ENCODE peak calls at places on chromosome 10, in four cellular contexts. H, E, Y and C are unnamed samples.

GRCh38 chr10:13928362-13928921 is 341.7 kb downstream of the PRPF18 start:
- DNase-seq in H (no peak), E (no peak), Y (no peak), C (no peak)

GRCh38 chr10:91444211-91444610 is 34.1 kb downstream of the HECTD2 start:
- DNase-seq in H (no peak), E (no peak), Y (no peak), C (no peak)

GRCh38 chr10:125020871-125021270 is 78.9 kb downstream of the ZRANB1 start:
- DNase-seq in H (no peak), E (no peak), Y (no peak), C (no peak)

GRCh38 chr10:1732501-1733123 is 4.7 kb downstream of the ADARB2 start:
- DNase-seq in H (no peak), E (no peak), Y (no peak), C (no peak)

GRCh38 chr10:127854769-127855583 is 37.8 kb downstream of the CLRN3 start:
- DNase-seq in H (no peak), E (no peak), Y (no peak), C (no peak)

GRCh38 chr10:48491422-48492139 is 113.3 kb downstream of the ARHGAP22 start:
- DNase-seq in H (no peak), E (no peak), Y (no peak), C (no peak)

GRCh38 chr10:51932530-51932929 is 233.1 kb upstream of the CSTF2T start:
- DNase-seq in H (no peak), E (no peak), Y (no peak), C (no peak)

GRCh38 chr10:93437946-93438795 is 44.0 kb downstream of the MYOF start:
- DNase-seq in H (no peak), E (no peak), Y (no peak), C (peak)

GRCh38 chr10:79285315-79286185 is 61.7 kb upstream of the PPIF start:
- DNase-seq in H (no peak), E (no peak), Y (no peak), C (no peak)

GRCh38 chr10:100805543-100806355 is 60.4 kb downstream of the PAX2 start:
- DNase-seq in H (no peak), E (no peak), Y (no peak), C (no peak)

GRCh38 chr10:14327535-14327934 is 3.2 kb downstream of the FRMD4A start:
- DNase-seq in H (no peak), E (no peak), Y (no peak), C (peak)

GRCh38 chr10:72932259-72933015 is 22.2 kb downstream of the PLA2G12B start:
- DNase-seq in H (no peak), E (no peak), Y (no peak), C (no peak)

GRCh38 chr10:89438525-89438924 is 24.2 kb downstream of the IFIT5 start:
- DNase-seq in H (no peak), E (no peak), Y (no peak), C (no peak)

GRCh38 chr10:122532601-122533266 is 27.8 kb upstream of the DMBT1 start:
- DNase-seq in H (no peak), E (peak), Y (no peak), C (no peak)

GRCh38 chr10:123884351-123884906 is 7.2 kb downstream of the CPXM2 start:
- DNase-seq in H (no peak), E (no peak), Y (no peak), C (no peak)

GRCh38 chr10:8230887-8231286 is 176.4 kb downstream of the GATA3 start:
- DNase-seq in H (no peak), E (no peak), Y (no peak), C (no peak)

GRCh38 chr10:15748137-15748536 is 28.4 kb upstream of the ITGA8 start:
- DNase-seq in H (no peak), E (no peak), Y (no peak), C (no peak)

GRCh38 chr10:5497948-5498730 is 1.2 kb downstream of the CALML5 start:
- DNase-seq in H (no peak), E (no peak), Y (no peak), C (no peak)

GRCh38 chr10:10626734-10627133 is 390.9 kb upstream of the CELF2 start:
- DNase-seq in H (no peak), E (no peak), Y (no peak), C (no peak)

GRCh38 chr10:46031648-46032532 is 1.5 kb upstream of the NCOA4 start:
- DNase-seq in H (no peak), E (peak), Y (peak), C (no peak)

GRCh38 chr10:72353963-72354355 is 760 bp downstream of the DNAJB12 start:
- DNase-seq in H (no peak), E (no peak), Y (peak), C (peak)

GRCh38 chr10:18660816-18661431 is 1.7 kb downstream of the ARL5B start:
- DNase-seq in H (no peak), E (no peak), Y (no peak), C (no peak)

GRCh38 chr10:18665079-18665478 is 5.8 kb downstream of the ARL5B start:
- DNase-seq in H (no peak), E (no peak), Y (no peak), C (no peak)

GRCh38 chr10:18658992-18659783 is at the start of gene ARL5B:
- DNase-seq in H (peak), E (peak), Y (peak), C (peak)

GRCh38 chr10:18658301-18658991 is 785 bp upstream of the ARL5B start:
- DNase-seq in H (no peak), E (peak), Y (no peak), C (no peak)

DNA sequence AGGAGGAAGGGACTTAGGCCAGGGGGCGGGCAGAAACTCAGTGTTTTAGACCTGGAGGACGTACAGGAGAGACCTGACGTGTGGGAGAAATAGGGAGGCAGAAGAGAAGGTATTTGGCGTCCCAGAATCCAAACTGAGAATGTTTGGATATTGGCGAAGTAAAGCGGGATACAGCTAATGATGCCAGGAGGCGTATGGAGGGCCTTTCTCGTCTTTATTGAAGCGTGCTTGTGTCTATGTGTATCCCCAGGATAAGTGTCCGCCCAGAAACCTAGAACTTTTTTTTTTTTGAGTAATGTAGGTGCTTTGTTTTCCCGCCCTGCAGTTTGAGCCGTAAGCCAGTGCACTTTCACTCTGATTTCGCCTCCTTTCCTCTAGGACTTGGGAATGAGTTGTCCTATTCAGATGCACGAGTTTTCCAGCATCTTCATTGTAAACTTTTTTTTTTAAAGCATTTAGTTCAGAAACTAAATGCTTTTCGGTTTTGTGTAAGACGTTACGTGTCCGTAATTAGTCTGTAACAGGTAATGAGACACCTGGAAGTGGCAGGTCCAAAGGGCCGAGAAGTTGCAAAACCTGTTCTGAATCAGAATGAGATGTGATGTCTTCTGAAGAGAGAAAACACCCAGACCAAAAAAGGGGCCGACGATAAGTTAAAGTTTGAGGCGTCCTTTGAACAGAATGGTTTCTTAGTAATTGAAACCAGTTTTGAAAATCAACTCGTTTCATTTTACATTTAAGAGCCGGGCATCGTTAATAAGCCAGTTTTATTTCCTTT is 742 bp downstream of the ARL5B start:
- DNase-seq in H (no peak), E (peak), Y (peak), C (peak)
- TF ChIP-seq ELF4 in H (no peak), E (no peak), Y (no peak), C (no peak)

GRCh38 chr10:17616403-17617030 is 657 bp downstream of the HACD1 start:
- DNase-seq in H (peak), E (peak), Y (peak), C (peak)

GRCh38 chr10:17622061-17622460 is 4.9 kb upstream of the HACD1 start:
- DNase-seq in H (no peak), E (no peak), Y (no peak), C (no peak)

GRCh38 chr10:17617031-17617911 is at the start of gene HACD1:
- DNase-seq in H (peak), E (peak), Y (peak), C (peak)
- TF ChIP-seq ELF4 in H (no peak), E (peak), Y (no peak), C (no peak)

GRCh38 chr10:689433-690226 is at the start of gene DIP2C:
- DNase-seq in H (peak), E (peak), Y (no peak), C (peak)

GRCh38 chr10:691216-691615 is 1.7 kb upstream of the DIP2C start:
- DNase-seq in H (no peak), E (no peak), Y (no peak), C (no peak)

GRCh38 chr10:688287-688620 is 1.2 kb downstream of the DIP2C start:
- DNase-seq in H (no peak), E (no peak), Y (no peak), C (no peak)

GRCh38 chr10:688621-689426 is 644 bp downstream of the DIP2C start:
- DNase-seq in H (peak), E (no peak), Y (no peak), C (peak)

GRCh38 chr10:690227-691161 is 1.0 kb upstream of the DIP2C start:
- DNase-seq in H (no peak), E (no peak), Y (no peak), C (no peak)
- TF ChIP-seq ELF4 in H (no peak), E (no peak), Y (no peak), C (no peak)

GRCh38 chr10:22553452-22553995 is 160.9 kb downstream of the PIP4K2A start:
- DNase-seq in H (no peak), E (no peak), Y (no peak), C (no peak)

GRCh38 chr10:22548343-22548742 is 166.0 kb downstream of the PIP4K2A start:
- DNase-seq in H (no peak), E (no peak), Y (no peak), C (no peak)

GRCh38 chr10:22551966-22552365 is 162.4 kb downstream of the PIP4K2A start:
- DNase-seq in H (no peak), E (no peak), Y (no peak), C (no peak)

GRCh38 chr10:22552888-22553378 is 161.4 kb downstream of the PIP4K2A start:
- DNase-seq in H (no peak), E (no peak), Y (no peak), C (peak)

DNA sequence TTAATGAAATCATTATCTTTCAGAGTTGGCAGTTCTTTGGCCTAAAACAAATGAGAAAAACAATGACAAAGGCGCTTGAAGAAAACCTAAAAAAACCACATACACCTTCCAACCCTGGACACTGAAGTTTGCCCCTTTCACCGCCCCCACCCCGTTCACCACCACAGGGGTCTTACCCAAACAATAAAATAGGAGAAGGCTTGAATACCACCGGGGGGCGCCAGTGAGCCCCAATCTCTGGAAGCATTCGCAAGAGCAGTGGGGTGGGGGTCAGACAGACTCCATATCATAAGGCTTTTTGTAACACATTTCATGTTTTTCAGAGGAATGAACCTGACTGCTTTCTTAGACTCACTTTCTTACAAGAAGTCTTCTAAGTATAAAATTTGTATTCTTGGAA is 163.6 kb downstream of the PIP4K2A start:
- DNase-seq in H (peak), E (peak), Y (peak), C (peak)
- TF ChIP-seq ELF4 in H (no peak), E (no peak), Y (no peak), C (no peak)

GRCh38 chr10:70270952-70271351 is 12.9 kb downstream of the NPFFR1 start:
- DNase-seq in H (no peak), E (no peak), Y (no peak), C (no peak)

GRCh38 chr10:70272925-70273316 is 10.9 kb downstream of the NPFFR1 start:
- DNase-seq in H (no peak), E (no peak), Y (peak), C (peak)

GRCh38 chr10:70271996-70272924 is 11.5 kb downstream of the NPFFR1 start:
- DNase-seq in H (no peak), E (no peak), Y (no peak), C (no peak)

GRCh38 chr10:70277396-70278030 is 6.3 kb downstream of the NPFFR1 start:
- DNase-seq in H (no peak), E (no peak), Y (no peak), C (no peak)

DNA sequence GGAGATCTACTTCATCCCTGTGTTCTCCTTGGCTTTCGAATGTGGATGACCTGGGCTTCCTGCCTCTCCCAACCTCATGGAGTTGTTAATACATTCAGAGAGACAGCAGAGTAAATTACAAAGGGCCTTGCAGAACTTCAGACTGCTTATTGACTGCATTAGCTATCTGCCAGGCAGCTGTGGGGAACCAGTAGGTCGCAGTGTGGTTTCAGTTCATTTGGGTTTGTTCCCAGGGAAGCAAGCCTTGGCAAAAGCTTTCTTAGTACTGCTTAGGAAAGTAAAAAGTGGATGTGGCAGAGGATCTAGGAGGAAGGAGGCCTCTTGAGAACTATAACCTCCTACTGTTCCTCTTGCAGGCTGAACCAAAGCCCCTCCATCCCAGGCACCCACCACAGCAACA is 9.2 kb downstream of the NPFFR1 start:
- DNase-seq in H (no peak), E (no peak), Y (no peak), C (no peak)
- TF ChIP-seq ELF4 in H (no peak), E (no peak), Y (no peak), C (no peak)

DNA sequence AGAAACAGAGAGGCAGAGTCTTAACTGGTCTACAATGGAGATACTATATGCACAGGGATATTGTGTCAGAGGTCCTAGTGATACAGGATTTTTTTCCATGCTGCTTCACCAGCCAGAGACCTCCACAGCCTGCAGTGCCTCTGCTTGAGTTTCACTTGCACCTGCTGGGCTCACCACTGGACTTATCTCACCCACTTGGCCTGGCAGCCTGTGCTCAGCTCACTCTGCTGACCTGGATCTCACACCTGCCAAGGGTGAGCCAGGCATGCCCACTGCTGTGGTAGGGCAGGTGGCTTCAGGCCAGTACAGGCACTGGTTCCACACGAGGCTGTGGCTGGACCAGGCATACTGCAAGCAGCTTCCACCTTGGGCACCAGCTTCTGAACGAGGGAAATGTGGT is 36.6 kb downstream of the PNLIPRP3 start:
- DNase-seq in H (no peak), E (no peak), Y (no peak), C (no peak)
- TF ChIP-seq ELF4 in H (no peak), E (no peak), Y (no peak), C (no peak)

GRCh38 chr10:3524086-3524960 is 260.7 kb downstream of the KLF6 start:
- DNase-seq in H (no peak), E (no peak), Y (no peak), C (no peak)

GRCh38 chr10:3527869-3528268 is 257.1 kb downstream of the KLF6 start:
- DNase-seq in H (no peak), E (no peak), Y (no peak), C (no peak)

GRCh38 chr10:3526721-3527120 is 258.3 kb downstream of the KLF6 start:
- DNase-seq in H (no peak), E (no peak), Y (no peak), C (no peak)

GRCh38 chr10:3527144-3527543 is 257.9 kb downstream of the KLF6 start:
- DNase-seq in H (no peak), E (no peak), Y (no peak), C (no peak)

GRCh38 chr10:3525832-3526449 is 259.1 kb downstream of the KLF6 start:
- DNase-seq in H (no peak), E (peak), Y (peak), C (peak)
- TF ChIP-seq ELF4 in H (no peak), E (no peak), Y (no peak), C (no peak)

DNA sequence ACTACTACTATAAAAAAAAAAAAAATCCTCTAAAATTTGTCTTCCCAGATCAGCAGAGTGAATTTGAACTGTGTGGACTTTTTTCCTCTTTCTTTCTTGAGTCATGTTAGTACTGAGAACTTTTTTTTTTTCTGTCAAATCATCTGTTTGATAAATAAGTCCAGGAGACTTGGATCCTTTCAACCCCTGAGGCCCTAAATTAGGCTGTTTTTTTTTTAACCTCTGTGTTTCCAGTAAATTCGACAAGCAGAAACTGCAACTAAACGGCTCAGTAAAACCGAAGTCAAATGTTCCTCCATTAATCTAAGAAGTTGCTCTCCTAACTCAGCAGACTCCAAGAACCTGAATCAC is 2.7 kb downstream of the MAP3K8 start:
- DNase-seq in H (no peak), E (no peak), Y (no peak), C (no peak)
- TF ChIP-seq ELF4 in H (no peak), E (no peak), Y (no peak), C (no peak)

GRCh38 chr10:2933041-2933440 is 134.3 kb upstream of the PFKP start:
- DNase-seq in H (no peak), E (no peak), Y (no peak), C (no peak)

GRCh38 chr10:2933519-2933918 is 133.8 kb upstream of the PFKP start:
- DNase-seq in H (no peak), E (no peak), Y (no peak), C (no peak)

GRCh38 chr10:2933924-2934323 is 133.4 kb upstream of the PFKP start:
- DNase-seq in H (no peak), E (no peak), Y (no peak), C (no peak)

GRCh38 chr10:2936816-2937215 is 130.5 kb upstream of the PFKP start:
- DNase-seq in H (no peak), E (no peak), Y (no peak), C (no peak)

DNA sequence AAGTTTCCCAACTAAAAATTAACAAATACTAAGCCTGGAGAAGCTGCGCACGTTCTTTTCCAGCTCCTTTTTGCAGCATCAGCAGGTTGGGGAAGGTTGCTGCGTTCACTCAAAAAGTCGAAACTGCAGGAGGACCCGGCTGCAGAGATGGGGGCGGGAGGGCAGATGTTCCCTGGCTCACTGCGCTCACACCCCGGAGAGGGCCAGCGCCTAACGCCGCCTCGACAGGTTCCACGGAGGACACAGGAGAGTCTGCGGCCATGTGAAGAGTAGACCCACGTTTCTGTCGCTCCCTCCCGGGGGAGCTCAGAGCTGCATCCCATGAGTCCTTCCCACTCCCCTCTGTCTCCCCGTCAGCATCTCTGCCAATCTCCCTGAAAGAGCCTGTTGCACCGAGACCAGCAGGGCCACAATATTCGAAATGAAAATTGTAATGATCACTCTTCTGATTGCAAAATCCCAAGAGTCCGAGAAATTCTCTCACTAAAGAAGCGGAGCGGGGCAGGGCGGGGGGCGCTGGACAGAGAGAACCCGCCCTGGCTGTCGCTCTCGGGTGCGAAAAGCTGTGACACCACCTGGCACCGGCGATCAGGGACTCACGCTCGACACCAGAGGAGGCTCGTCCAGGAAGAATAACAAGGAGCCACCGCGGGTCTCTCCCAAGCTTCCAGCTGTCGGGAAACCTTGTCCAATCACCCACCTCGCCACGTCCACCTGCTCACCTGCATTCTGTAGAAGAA is 131.5 kb upstream of the PFKP start:
- DNase-seq in H (no peak), E (no peak), Y (no peak), C (no peak)
- TF ChIP-seq ELF4 in H (no peak), E (no peak), Y (no peak), C (no peak)